ENCODE peak calls at places on chromosomes 3 and 15, in ten cellular contexts. One of them, this sample, is unnamed.

GRCh38 chr3:129625071-129625874 is 18.8 kb upstream of the PLXND1 start:
- DNase-seq in Caco-2: no peak
- DNase-seq in mammary epithelial cell: no peak
- DNase-seq in spleen: peak; percentile 74
- DNase-seq in fibroblast of lung: no peak
- DNase-seq in esophagus squamous epithelium: no peak
- DNase-seq in uterus: peak; percentile 39
- DNase-seq in lung: no peak
- DNase-seq in thoracic aorta: no peak
- DNase-seq in BE2C: peak; percentile 54
- DNase-seq in this sample: no peak

GRCh38 chr3:45489730-45490309 is 101.4 kb downstream of the LARS2 start:
- DNase-seq in Caco-2: no peak
- DNase-seq in mammary epithelial cell: peak; percentile 77
- DNase-seq in spleen: no peak
- DNase-seq in fibroblast of lung: peak; percentile 37
- DNase-seq in esophagus squamous epithelium: no peak
- DNase-seq in uterus: no peak
- DNase-seq in lung: no peak
- DNase-seq in thoracic aorta: no peak
- DNase-seq in BE2C: no peak
- DNase-seq in this sample: peak; percentile 88

GRCh38 chr15:42270996-42271395 is 2.0 kb upstream of the GANC start:
- DNase-seq in Caco-2: no peak
- DNase-seq in mammary epithelial cell: no peak
- DNase-seq in spleen: no peak
- DNase-seq in fibroblast of lung: no peak
- DNase-seq in esophagus squamous epithelium: no peak
- DNase-seq in uterus: no peak
- DNase-seq in lung: no peak
- DNase-seq in thoracic aorta: no peak
- DNase-seq in BE2C: no peak
- DNase-seq in this sample: no peak

GRCh38 chr15:73927003-73927475 is 777 bp downstream of the LOXL1 start:
- DNase-seq in Caco-2: peak; percentile 55
- DNase-seq in mammary epithelial cell: no peak
- DNase-seq in spleen: peak; percentile 91
- DNase-seq in fibroblast of lung: no peak
- DNase-seq in esophagus squamous epithelium: no peak
- DNase-seq in uterus: peak; percentile 59
- DNase-seq in lung: no peak
- DNase-seq in thoracic aorta: no peak
- DNase-seq in BE2C: peak; percentile 70
- DNase-seq in this sample: no peak

GRCh38 chr3:195462308-195462610 is 19.4 kb upstream of the ACAP2 start:
- DNase-seq in Caco-2: no peak
- DNase-seq in mammary epithelial cell: no peak
- DNase-seq in spleen: no peak
- DNase-seq in fibroblast of lung: no peak
- DNase-seq in esophagus squamous epithelium: no peak
- DNase-seq in uterus: no peak
- DNase-seq in lung: no peak
- DNase-seq in thoracic aorta: no peak
- DNase-seq in BE2C: no peak
- DNase-seq in this sample: no peak

GRCh38 chr3:9955067-9955502 is 2.9 kb upstream of the PRRT3 start:
- DNase-seq in Caco-2: no peak
- DNase-seq in mammary epithelial cell: no peak
- DNase-seq in spleen: no peak
- DNase-seq in fibroblast of lung: peak; percentile 33
- DNase-seq in esophagus squamous epithelium: no peak
- DNase-seq in uterus: no peak
- DNase-seq in lung: no peak
- DNase-seq in thoracic aorta: no peak
- DNase-seq in BE2C: peak; percentile 24
- DNase-seq in this sample: peak; percentile 25

GRCh38 chr3:13579089-13579488 is 30.2 kb downstream of the FBLN2 start:
- DNase-seq in Caco-2: no peak
- DNase-seq in mammary epithelial cell: peak; percentile 72
- DNase-seq in spleen: no peak
- DNase-seq in fibroblast of lung: peak; percentile 78
- DNase-seq in esophagus squamous epithelium: no peak
- DNase-seq in uterus: no peak
- DNase-seq in lung: no peak
- DNase-seq in thoracic aorta: no peak
- DNase-seq in BE2C: no peak
- DNase-seq in this sample: peak; percentile 84

GRCh38 chr3:188605231-188605630 is 451.3 kb downstream of the LPP start:
- DNase-seq in Caco-2: no peak
- DNase-seq in mammary epithelial cell: no peak
- DNase-seq in spleen: no peak
- DNase-seq in fibroblast of lung: no peak
- DNase-seq in esophagus squamous epithelium: no peak
- DNase-seq in uterus: no peak
- DNase-seq in lung: no peak
- DNase-seq in thoracic aorta: no peak
- DNase-seq in BE2C: no peak
- DNase-seq in this sample: no peak

GRCh38 chr15:73691398-73691797 is 7.2 kb downstream of the CD276 start:
- DNase-seq in Caco-2: no peak
- DNase-seq in mammary epithelial cell: peak; percentile 80
- DNase-seq in spleen: peak; percentile 42
- DNase-seq in fibroblast of lung: peak; percentile 76
- DNase-seq in esophagus squamous epithelium: no peak
- DNase-seq in uterus: no peak
- DNase-seq in lung: no peak
- DNase-seq in thoracic aorta: peak; percentile 57
- DNase-seq in BE2C: peak; percentile 74
- DNase-seq in this sample: peak; percentile 76

GRCh38 chr3:52495777-52496602 is 852 bp downstream of the STAB1 start:
- DNase-seq in Caco-2: no peak
- DNase-seq in mammary epithelial cell: peak; percentile 9
- DNase-seq in spleen: no peak
- DNase-seq in fibroblast of lung: peak; percentile 57
- DNase-seq in esophagus squamous epithelium: no peak
- DNase-seq in uterus: peak; percentile 47
- DNase-seq in lung: peak; percentile 47
- DNase-seq in thoracic aorta: no peak
- DNase-seq in BE2C: no peak
- DNase-seq in this sample: peak; percentile 51

GRCh38 chr3:191362524-191363090 is 32.3 kb upstream of the UTS2B start:
- DNase-seq in Caco-2: no peak
- DNase-seq in mammary epithelial cell: no peak
- DNase-seq in spleen: no peak
- DNase-seq in fibroblast of lung: no peak
- DNase-seq in esophagus squamous epithelium: no peak
- DNase-seq in uterus: no peak
- DNase-seq in lung: no peak
- DNase-seq in thoracic aorta: no peak
- DNase-seq in BE2C: no peak
- DNase-seq in this sample: no peak
- H3K36me3 ChIP-seq in Caco-2: no peaks in the 10 kb centered on the region
- H3K36me3 ChIP-seq in mammary epithelial cell: peaks cover 17% of the 10 kb centered on the region
- H3K36me3 ChIP-seq in spleen: peaks cover 16% of the 10 kb centered on the region
- H3K36me3 ChIP-seq in fibroblast of lung: peaks cover 4% of the 10 kb centered on the region
- H3K36me3 ChIP-seq in esophagus squamous epithelium: no peaks in the 10 kb centered on the region
- H3K36me3 ChIP-seq in uterus: no peaks in the 10 kb centered on the region
- H3K36me3 ChIP-seq in lung: peaks cover 6% of the 10 kb centered on the region
- H3K36me3 ChIP-seq in thoracic aorta: peaks cover 22% of the 10 kb centered on the region
- H3K36me3 ChIP-seq in BE2C: peaks cover 12% of the 10 kb centered on the region
- H3K36me3 ChIP-seq in this sample: peaks cover 3% of the 10 kb centered on the region

DNA sequence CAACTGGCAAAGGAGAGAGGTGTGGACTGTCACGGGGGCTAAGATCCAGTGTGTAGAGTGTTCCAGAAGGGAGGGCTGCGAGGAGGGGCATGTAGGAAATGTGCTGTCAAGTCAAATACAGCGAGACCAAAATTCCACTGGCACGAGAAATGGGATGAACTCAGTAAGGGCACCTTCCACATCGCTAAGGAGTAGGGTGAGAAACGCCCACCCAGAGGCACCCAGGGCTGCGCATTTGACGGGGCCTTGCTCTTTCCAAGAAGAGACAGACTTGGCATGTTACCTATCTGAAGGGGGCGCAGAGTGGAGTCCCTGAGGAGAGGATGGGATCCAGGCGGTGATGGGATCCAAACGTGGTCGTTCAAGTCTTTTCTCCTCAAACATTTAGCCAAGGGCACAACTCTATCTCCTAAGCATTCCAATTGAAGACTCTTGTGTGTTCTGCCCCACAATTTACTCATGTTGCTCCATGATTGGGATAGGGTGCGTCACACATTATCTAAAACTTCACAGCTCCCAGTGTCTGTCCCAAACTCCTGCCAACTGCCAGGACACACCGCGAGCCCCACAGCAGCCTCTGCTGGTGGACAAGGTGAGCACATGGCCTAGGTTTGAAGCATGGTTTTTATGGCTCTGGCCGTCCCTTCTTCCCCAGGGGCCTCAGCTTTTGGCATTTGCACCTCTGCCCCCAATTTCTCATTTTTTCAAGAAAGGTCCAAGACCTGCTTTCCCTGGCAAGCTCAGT is 7.6 kb downstream of the SELENOS start:
- DNase-seq in Caco-2: no peak
- DNase-seq in mammary epithelial cell: no peak
- DNase-seq in spleen: no peak
- DNase-seq in fibroblast of lung: peak; percentile 29
- DNase-seq in esophagus squamous epithelium: no peak
- DNase-seq in uterus: no peak
- DNase-seq in lung: no peak
- DNase-seq in thoracic aorta: no peak
- DNase-seq in BE2C: peak; percentile 45
- DNase-seq in this sample: no peak
- TF ChIP-seq CTCF in Caco-2: peak; percentile 42
- TF ChIP-seq CTCF in mammary epithelial cell: peak; percentile 41
- TF ChIP-seq CTCF in spleen: no peak
- TF ChIP-seq CTCF in fibroblast of lung: peak; percentile 39
- TF ChIP-seq CTCF in esophagus squamous epithelium: peak; percentile 32
- TF ChIP-seq CTCF in uterus: no peak
- TF ChIP-seq CTCF in lung: no peak
- TF ChIP-seq CTCF in thoracic aorta: no peak
- TF ChIP-seq CTCF in BE2C: peak; percentile 68
- TF ChIP-seq CTCF in this sample: peak; percentile 63

DNA sequence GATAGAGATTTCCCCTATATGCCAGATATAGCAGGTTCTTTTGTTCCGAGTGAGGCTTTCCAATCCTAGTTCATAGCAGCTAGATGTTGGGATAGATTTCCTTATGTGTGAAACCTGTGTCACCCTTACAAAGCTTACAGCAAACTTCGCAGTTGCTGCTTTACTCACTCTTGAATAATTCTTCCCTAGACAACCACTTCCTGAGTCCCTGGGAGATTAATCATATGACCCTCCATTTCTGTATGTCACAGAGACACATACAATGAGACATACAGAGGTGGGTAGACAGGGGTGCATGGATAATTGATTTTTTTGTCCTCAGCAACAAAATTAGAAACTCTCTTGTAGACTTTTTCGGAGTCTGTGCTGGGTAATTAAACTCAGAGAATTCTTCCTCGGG is 163.2 kb downstream of the NSUN3 start:
- DNase-seq in Caco-2: no peak
- DNase-seq in mammary epithelial cell: peak; percentile 82
- DNase-seq in spleen: no peak
- DNase-seq in fibroblast of lung: peak; percentile 94
- DNase-seq in esophagus squamous epithelium: no peak
- DNase-seq in uterus: no peak
- DNase-seq in lung: no peak
- DNase-seq in thoracic aorta: no peak
- DNase-seq in BE2C: no peak
- DNase-seq in this sample: peak; percentile 92
- H3K36me3 ChIP-seq in Caco-2: no peaks in the 10 kb centered on the region
- H3K36me3 ChIP-seq in mammary epithelial cell: no peaks in the 10 kb centered on the region
- H3K36me3 ChIP-seq in spleen: no peaks in the 10 kb centered on the region
- H3K36me3 ChIP-seq in fibroblast of lung: no peaks in the 10 kb centered on the region
- H3K36me3 ChIP-seq in esophagus squamous epithelium: no peaks in the 10 kb centered on the region
- H3K36me3 ChIP-seq in uterus: no peaks in the 10 kb centered on the region
- H3K36me3 ChIP-seq in lung: no peaks in the 10 kb centered on the region
- H3K36me3 ChIP-seq in thoracic aorta: no peaks in the 10 kb centered on the region
- H3K36me3 ChIP-seq in BE2C: no peaks in the 10 kb centered on the region
- H3K36me3 ChIP-seq in this sample: no peaks in the 10 kb centered on the region

DNA sequence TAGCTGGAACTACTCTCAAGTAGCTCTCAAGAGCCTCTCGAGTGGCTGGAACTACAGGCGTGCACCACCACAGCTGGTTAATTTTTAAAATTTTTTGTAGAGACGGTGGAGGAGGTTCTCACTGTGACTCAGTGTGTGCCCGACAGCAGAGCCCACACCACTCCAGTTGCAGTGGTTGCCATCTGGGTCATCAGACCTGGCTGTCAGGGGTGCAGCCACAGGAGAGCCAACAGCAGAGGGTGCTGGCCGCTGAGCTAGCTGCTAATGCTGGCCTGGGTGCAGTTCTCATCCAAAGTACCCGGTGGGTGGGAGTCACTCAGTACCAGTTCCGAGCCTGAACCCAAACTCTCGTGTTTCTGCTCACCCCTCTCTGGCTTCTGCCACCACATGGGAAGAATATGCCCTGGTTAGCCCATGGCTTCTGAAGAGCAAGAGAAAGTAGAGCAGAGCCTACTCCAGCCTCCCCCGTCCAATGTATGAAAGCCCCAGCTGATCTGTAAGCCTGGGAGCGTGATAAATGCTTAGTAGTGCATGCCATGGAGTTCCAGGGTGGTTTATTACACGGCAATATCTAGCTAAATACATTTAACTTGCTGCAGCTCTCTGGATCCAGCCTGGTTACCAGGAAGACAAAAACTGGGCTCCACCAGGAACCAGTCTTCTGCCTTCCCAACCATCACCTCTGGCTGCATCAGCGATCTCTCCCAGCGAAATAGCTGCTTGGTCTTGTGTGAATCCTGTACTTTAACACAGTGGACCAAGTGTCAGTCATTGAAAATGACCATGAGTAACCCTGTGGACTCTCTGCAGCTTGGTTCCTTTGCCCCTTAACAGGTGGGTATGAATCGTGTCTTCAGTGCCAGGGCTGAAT is 17.1 kb downstream of the UMPS start:
- DNase-seq in Caco-2: no peak
- DNase-seq in mammary epithelial cell: no peak
- DNase-seq in spleen: no peak
- DNase-seq in fibroblast of lung: no peak
- DNase-seq in esophagus squamous epithelium: no peak
- DNase-seq in uterus: no peak
- DNase-seq in lung: no peak
- DNase-seq in thoracic aorta: no peak
- DNase-seq in BE2C: no peak
- DNase-seq in this sample: no peak
- TF ChIP-seq CTCF in Caco-2: no peak
- TF ChIP-seq CTCF in mammary epithelial cell: no peak
- TF ChIP-seq CTCF in spleen: no peak
- TF ChIP-seq CTCF in fibroblast of lung: no peak
- TF ChIP-seq CTCF in esophagus squamous epithelium: no peak
- TF ChIP-seq CTCF in uterus: no peak
- TF ChIP-seq CTCF in lung: no peak
- TF ChIP-seq CTCF in thoracic aorta: no peak
- TF ChIP-seq CTCF in BE2C: no peak
- TF ChIP-seq CTCF in this sample: no peak

GRCh38 chr3:84194032-84194431 is 764.8 kb upstream of the CADM2 start:
- DNase-seq in Caco-2: no peak
- DNase-seq in mammary epithelial cell: peak; percentile 62
- DNase-seq in spleen: no peak
- DNase-seq in fibroblast of lung: no peak
- DNase-seq in esophagus squamous epithelium: no peak
- DNase-seq in uterus: no peak
- DNase-seq in lung: no peak
- DNase-seq in thoracic aorta: no peak
- DNase-seq in BE2C: no peak
- DNase-seq in this sample: peak; percentile 17
- H3K36me3 ChIP-seq in Caco-2: no peaks in the 10 kb centered on the region
- H3K36me3 ChIP-seq in mammary epithelial cell: no peaks in the 10 kb centered on the region
- H3K36me3 ChIP-seq in spleen: no peaks in the 10 kb centered on the region
- H3K36me3 ChIP-seq in fibroblast of lung: no peaks in the 10 kb centered on the region
- H3K36me3 ChIP-seq in esophagus squamous epithelium: no peaks in the 10 kb centered on the region
- H3K36me3 ChIP-seq in uterus: no peaks in the 10 kb centered on the region
- H3K36me3 ChIP-seq in lung: no peaks in the 10 kb centered on the region
- H3K36me3 ChIP-seq in thoracic aorta: no peaks in the 10 kb centered on the region
- H3K36me3 ChIP-seq in BE2C: no peaks in the 10 kb centered on the region
- H3K36me3 ChIP-seq in this sample: no peaks in the 10 kb centered on the region

GRCh38 chr3:7585052-7585451 is 724.1 kb downstream of the GRM7 start:
- DNase-seq in Caco-2: no peak
- DNase-seq in mammary epithelial cell: no peak
- DNase-seq in spleen: no peak
- DNase-seq in fibroblast of lung: no peak
- DNase-seq in esophagus squamous epithelium: no peak
- DNase-seq in uterus: no peak
- DNase-seq in lung: no peak
- DNase-seq in thoracic aorta: no peak
- DNase-seq in BE2C: no peak
- DNase-seq in this sample: no peak
- TF ChIP-seq CTCF in Caco-2: no peak
- TF ChIP-seq CTCF in mammary epithelial cell: no peak
- TF ChIP-seq CTCF in spleen: no peak
- TF ChIP-seq CTCF in fibroblast of lung: no peak
- TF ChIP-seq CTCF in esophagus squamous epithelium: no peak
- TF ChIP-seq CTCF in uterus: no peak
- TF ChIP-seq CTCF in lung: no peak
- TF ChIP-seq CTCF in thoracic aorta: no peak
- TF ChIP-seq CTCF in BE2C: no peak
- TF ChIP-seq CTCF in this sample: no peak

This sample was measured in bronchial epithelial cell.